ENCODE peak calls at places on chromosomes 7 and 10, in nine cellular contexts. G is T-cell; T is choroid plexus epithelial cell; I is astrocyte of the cerebellum; B is COLO829; N is H9; R is stimulated activated CD4-positive, alpha-beta T cell treated with anti-CD3 and anti-CD28 coated beads, Interleukin-12 subunit alpha, Interleukin-12 subunit beta, amount 100 ng/mL, for 48 hours; F is SK-MEL-5; P is HT-29. K is an unnamed sample.

GRCh38 chr7:17305387-17306171 is 7.1 kb downstream of the AHR start:
- DNase-seq in P (peak; percentile 14), G (no peak), T (peak; percentile 50), R (no peak), I (no peak), N (no peak), F (no peak), B (no peak), K (no peak)

GRCh38 chr7:94633025-94633341 is 22.9 kb downstream of the SGCE start:
- DNase-seq in T (no peak), B (no peak), R (no peak), I (no peak), P (no peak), G (no peak), N (no peak), F (no peak), K (no peak)

GRCh38 chr10:86868353-86868752 is 89.1 kb downstream of the MMRN2 start:
- DNase-seq in T (peak; percentile 43), N (peak; percentile 92), G (no peak), B (no peak), P (no peak), R (no peak), F (no peak), I (peak; percentile 44), K (peak; percentile 57)

GRCh38 chr10:71389768-71390434 is 6.8 kb upstream of the CDH23 start:
- DNase-seq in N (no peak), B (no peak), I (no peak), T (no peak), F (no peak), R (no peak), G (no peak), P (no peak), K (no peak)

GRCh38 chr7:157568071-157568784 is 231.4 kb downstream of the DNAJB6 start:
- DNase-seq in I (no peak), F (no peak), B (no peak), G (no peak), N (no peak), R (no peak), T (no peak), P (no peak), K (no peak)

GRCh38 chr10:125061557-125062243 is 98.7 kb downstream of the CTBP2 start:
- DNase-seq in N (no peak), P (no peak), T (peak; percentile 37), I (no peak), F (no peak), R (no peak), G (no peak), B (no peak), K (peak; percentile 55)

GRCh38 chr10:97188234-97188847 is 2.6 kb upstream of the SLIT1 start:
- DNase-seq in R (no peak), F (no peak), G (no peak), T (no peak), B (no peak), I (no peak), P (no peak), N (no peak), K (peak; percentile 53)

GRCh38 chr10:62613429-62613828 is 191.1 kb upstream of the ADO start:
- DNase-seq in T (peak; percentile 70), N (no peak), B (no peak), P (no peak), I (no peak), F (no peak), R (no peak), G (no peak), K (no peak)

GRCh38 chr7:140060788-140061606 is 1.8 kb downstream of the PARP12 start:
- DNase-seq in I (no peak), G (no peak), F (no peak), R (no peak), B (no peak), N (no peak), P (peak; percentile 10), T (peak; percentile 77), K (no peak)

GRCh38 chr7:42913591-42913990 is 1.7 kb upstream of the C7orf25 start:
- DNase-seq in F (no peak), B (no peak), T (peak; percentile 65), R (no peak), N (no peak), P (no peak), I (no peak), G (no peak), K (no peak)

GRCh38 chr7:154770962-154771361 is 232.0 kb downstream of the PAXIP1 start:
- DNase-seq in G (no peak), F (no peak), R (no peak), T (no peak), B (no peak), P (no peak), I (no peak), N (no peak), K (no peak)

GRCh38 chr7:135550196-135550595 is 7.5 kb upstream of the NUP205 start:
- DNase-seq in G (no peak), P (no peak), F (no peak), I (no peak), R (no peak), N (no peak), B (no peak), T (no peak), K (no peak)

GRCh38 chr7:150945171-150945852 is 32.8 kb downstream of the KCNH2 start:
- DNase-seq in B (no peak), T (no peak), R (no peak), F (no peak), P (no peak), N (peak; percentile 27), I (no peak), G (no peak), K (no peak)

GRCh38 chr10:104028146-104028545 is 57.5 kb downstream of the COL17A1 start:
- DNase-seq in G (no peak), R (no peak), T (peak; percentile 69), P (peak; percentile 46), B (no peak), F (peak; percentile 72), I (no peak), N (peak; percentile 60), K (peak; percentile 86)

GRCh38 chr7:56175086-56175760 is 59.0 kb upstream of the NUPR2 start:
- DNase-seq in I (no peak), T (no peak), N (no peak), R (no peak), F (no peak), P (no peak), B (no peak), G (no peak), K (no peak)

GRCh38 chr7:39733881-39734571 is 110.7 kb downstream of the RALA start:
- DNase-seq in I (peak; percentile 83), P (peak; percentile 68), F (no peak), N (no peak), B (no peak), R (no peak), G (no peak), T (peak; percentile 88), K (no peak)

GRCh38 chr7:97555845-97556431 is 175.9 kb upstream of the TAC1 start:
- DNase-seq in I (no peak), R (no peak), T (no peak), F (no peak), G (no peak), P (no peak), N (no peak), B (no peak), K (no peak)

GRCh38 chr7:35004531-35005096 is 32.7 kb downstream of the DPY19L1 start:
- DNase-seq in R (no peak), F (peak; percentile 84), N (no peak), G (no peak), T (no peak), P (peak; percentile 52), B (peak; percentile 81), I (no peak), K (peak; percentile 22)

GRCh38 chr7:6026011-6026819 is 5.0 kb upstream of the ANKRD61 start:
- DNase-seq in B (peak; percentile 61), T (peak; percentile 65), N (peak; percentile 72), F (peak; percentile 76), R (peak; percentile 36), P (peak; percentile 62), I (no peak), G (peak; percentile 78), K (peak; percentile 58)